ENCODE peak calls at places on chromosomes 2 and 18, in four cellular contexts. M is substantia nigra, T is iPS-NIHi11, O is left cardiac atrium. W is an unnamed sample.

GRCh38 chr18:48826806-48827205 is 124.0 kb downstream of the SMAD7 start:
- DNase-seq in T (no peak), M (no peak), O (peak; percentile 7), W (peak; percentile 34)

GRCh38 chr2:15955232-15955983 is 15.1 kb downstream of the MYCN start:
- DNase-seq in T (no peak), O (no peak), M (no peak), W (no peak)

GRCh38 chr2:46001290-46001689 is 295.9 kb upstream of the EPAS1 start:
- DNase-seq in T (no peak), M (no peak), O (no peak), W (no peak)

GRCh38 chr2:120134263-120134662 is 88.9 kb downstream of the TMEM185B start:
- DNase-seq in T (peak; percentile 33), M (no peak), O (no peak), W (no peak)

GRCh38 chr2:159137511-159138101 is 148.9 kb downstream of the WDSUB1 start:
- DNase-seq in M (no peak), O (no peak), T (no peak), W (no peak)

GRCh38 chr2:160351978-160352377 is 141.6 kb downstream of the RBMS1 start:
- DNase-seq in M (no peak), T (no peak), O (no peak), W (no peak)

GRCh38 chr18:42765225-42765624 is 350.3 kb downstream of the RIT2 start:
- DNase-seq in M (no peak), T (no peak), O (no peak), W (no peak)

GRCh38 chr2:236607471-236608307 is 38.1 kb downstream of the ACKR3 start:
- DNase-seq in T (no peak), M (no peak), O (no peak), W (no peak)

GRCh38 chr2:221161186-221161585 is 410.9 kb downstream of the EPHA4 start:
- DNase-seq in M (no peak), O (no peak), T (no peak), W (no peak)

GRCh38 chr2:219406861-219407230 is 11.3 kb upstream of the DES start:
- DNase-seq in M (no peak), T (no peak), O (peak; percentile 74), W (peak; percentile 91)

GRCh38 chr2:174338626-174339570 is 4.1 kb downstream of the SP9 start:
- DNase-seq in M (no peak), T (no peak), O (no peak), W (no peak)

GRCh38 chr2:226904592-226904991 is 68.7 kb downstream of the RHBDD1 start:
- DNase-seq in M (no peak), T (no peak), O (no peak), W (no peak)

GRCh38 chr2:127658146-127658545 is 12.2 kb downstream of the GPR17 start:
- DNase-seq in M (no peak), O (peak; percentile 18), T (no peak), W (no peak)

GRCh38 chr2:143852748-143853147 is 667.2 kb downstream of the ZEB2 start:
- DNase-seq in T (peak; percentile 50), M (no peak), O (no peak), W (no peak)

GRCh38 chr2:133755515-133756311 is 187.4 kb upstream of the NCKAP5 start:
- DNase-seq in O (no peak), M (no peak), T (no peak), W (no peak)

GRCh38 chr2:26768759-26769500 is 4.8 kb downstream of the SLC35F6 start:
- DNase-seq in T (no peak), O (peak; percentile 82), M (peak; percentile 28), W (peak; percentile 87)

GRCh38 chr2:75503048-75503607 is 57.6 kb downstream of the EVA1A start:
- DNase-seq in T (no peak), M (no peak), O (no peak), W (no peak)

GRCh38 chr2:237025090-237025865 is 60.4 kb upstream of the COPS8 start:
- DNase-seq in T (no peak), M (no peak), O (no peak), W (no peak)

GRCh38 chr2:56132138-56132537 is 51.7 kb upstream of the CCDC85A start:
- DNase-seq in M (no peak), O (no peak), T (peak; percentile 28), W (no peak)

GRCh38 chr2:138531913-138532312 is 30.3 kb downstream of the SPOPL start:
- DNase-seq in M (no peak), O (no peak), T (no peak), W (no peak)

GRCh38 chr2:28449489-28450395 is 46.1 kb upstream of the PLB1 start:
- DNase-seq in M (no peak), T (no peak), O (no peak), W (no peak)

GRCh38 chr18:42258301-42258965 is 303.4 kb downstream of the PIK3C3 start:
- DNase-seq in O (no peak), T (no peak), M (no peak), W (no peak)

GRCh38 chr2:222399038-222399783 is 25.1 kb upstream of the SGPP2 start:
- DNase-seq in O (no peak), T (no peak), M (no peak), W (no peak)

GRCh38 chr18:3703732-3704176 is 253.8 kb downstream of the TGIF1 start:
- DNase-seq in O (peak; percentile 63), M (no peak), T (peak; percentile 74), W (peak; percentile 73)

GRCh38 chr2:150109912-150110311 is 377.6 kb downstream of the RND3 start:
- DNase-seq in T (no peak), O (peak; percentile 34), M (no peak), W (no peak)